ENCODE peak calls at places on chromosomes 6 and 20, in five cellular contexts. X is A549; J is uterus; O is HCT116; Q is naive thymus-derived CD4-positive, alpha-beta T cell. E is an unnamed sample.

GRCh38 chr20:36941403-36941835 is 10.1 kb downstream of the SAMHD1 start:
- DNase-seq in X (no peak), J (no peak), O (no peak), Q (no peak), E (no peak)

GRCh38 chr6:106534564-106534982 is 94.7 kb downstream of the RTN4IP1 start:
- DNase-seq in X (no peak), J (no peak), O (no peak), Q (no peak), E (no peak)

GRCh38 chr20:46984391-46984790 is 89.7 kb downstream of the EYA2 start:
- DNase-seq in X (no peak), J (no peak), O (no peak), Q (no peak), E (no peak)

GRCh38 chr6:55474386-55474785 is 104.6 kb downstream of the HMGCLL1 start:
- DNase-seq in X (no peak), J (no peak), O (no peak), Q (no peak), E (no peak)

GRCh38 chr20:53736122-53736756 is 142.6 kb upstream of the ZNF217 start:
- DNase-seq in X (no peak), J (no peak), O (no peak), Q (no peak), E (no peak)

GRCh38 chr6:10896691-10897090 is 9.8 kb downstream of the SYCP2L start:
- DNase-seq in X (no peak), J (no peak), O (no peak), Q (no peak), E (no peak)

GRCh38 chr6:24933868-24934401 is 1.8 kb downstream of the RIPOR2 start:
- DNase-seq in X (peak), J (no peak), O (peak), Q (peak), E (no peak)

GRCh38 chr20:17822039-17822438 is 122.3 kb downstream of the BANF2 start:
- DNase-seq in X (no peak), J (peak), O (no peak), Q (no peak), E (no peak)

GRCh38 chr6:121285041-121285440 is 49.2 kb downstream of the TBC1D32 start:
- DNase-seq in X (no peak), J (no peak), O (no peak), Q (no peak), E (no peak)

GRCh38 chr6:133609404-133610270 is 279.3 kb upstream of the TCF21 start:
- DNase-seq in X (peak), J (no peak), O (peak), Q (no peak), E (no peak)

GRCh38 chr6:12238191-12238590 is 52.0 kb upstream of the EDN1 start:
- DNase-seq in X (no peak), J (no peak), O (no peak), Q (no peak), E (no peak)

GRCh38 chr6:30396833-30397479 is 52.0 kb downstream of the RPP21 start:
- DNase-seq in X (peak), J (peak), O (peak), Q (peak), E (peak)

GRCh38 chr6:169783971-169784930 is 32.8 kb downstream of the ERMARD start:
- DNase-seq in X (no peak), J (no peak), O (no peak), Q (no peak), E (no peak)

GRCh38 chr6:20875369-20875963 is 341.2 kb downstream of the CDKAL1 start:
- DNase-seq in X (no peak), J (no peak), O (no peak), Q (no peak), E (no peak)

GRCh38 chr20:38790210-38791053 is 15.1 kb upstream of the PPP1R16B start:
- DNase-seq in X (peak), J (no peak), O (peak), Q (no peak), E (peak)

GRCh38 chr6:42572523-42572922 is 8.7 kb downstream of the UBR2 start:
- DNase-seq in X (no peak), J (no peak), O (no peak), Q (peak), E (peak)

GRCh38 chr6:34143884-34144580 is 1.9 kb downstream of the GRM4 start:
- DNase-seq in X (peak), J (peak), O (no peak), Q (peak), E (no peak)

GRCh38 chr6:98366406-98366805 is 468.0 kb upstream of the POU3F2 start:
- DNase-seq in X (no peak), J (no peak), O (no peak), Q (no peak), E (no peak)

GRCh38 chr6:87919416-87919815 is 128.2 kb upstream of the SPACA1 start:
- DNase-seq in X (no peak), J (no peak), O (no peak), Q (no peak), E (no peak)
- H3K27ac ChIP-seq in X (no peak), J (no peak), O (no peak), Q (no peak), E (no peak)

DNA sequence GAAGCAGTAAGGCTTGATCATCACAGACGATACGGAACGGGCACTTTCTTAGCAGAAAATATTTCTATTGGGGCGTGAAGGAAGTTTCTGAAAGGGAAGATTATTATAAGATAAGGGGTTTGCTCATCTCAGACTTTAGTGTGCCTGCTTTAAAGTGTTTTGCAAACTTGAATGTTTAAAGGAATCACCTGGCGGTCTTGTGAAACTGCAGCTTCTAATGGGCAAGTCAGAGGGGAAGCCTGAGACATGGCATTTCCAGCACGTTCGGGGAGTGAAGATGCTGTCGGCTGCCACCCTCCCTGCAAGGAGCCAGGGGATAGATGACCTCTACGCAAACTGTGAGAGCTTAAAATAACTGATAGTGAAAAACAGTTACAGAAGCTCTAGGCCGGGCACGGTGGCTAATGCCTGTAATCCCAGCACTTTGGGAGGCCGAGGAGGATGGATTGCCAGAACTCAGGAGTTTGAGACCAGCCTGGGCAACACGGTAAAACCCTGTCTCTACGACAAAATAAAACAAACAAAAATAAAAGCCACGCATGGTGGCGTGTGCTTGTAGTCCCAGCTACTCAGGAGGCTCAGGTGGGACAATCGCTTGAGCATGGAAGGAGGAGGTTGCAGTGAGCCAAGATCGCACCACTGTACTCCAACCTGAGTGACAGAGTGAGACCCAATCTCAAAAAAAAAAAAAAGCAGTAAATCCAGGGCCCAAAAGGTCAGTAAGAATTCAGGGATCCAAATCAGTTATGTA is 2.3 kb upstream of the KIF16B start:
- DNase-seq in X (peak), J (no peak), O (no peak), Q (no peak), E (no peak)
- H3K4me3 ChIP-seq in X (peak), J (peak), O (peak), Q (peak), E (no peak)

GRCh38 chr6:44676826-44677433 is 289.4 kb downstream of the CDC5L start:
- DNase-seq in X (no peak), J (no peak), O (no peak), Q (no peak), E (no peak)

GRCh38 chr6:44676246-44676790 is 288.8 kb downstream of the CDC5L start:
- DNase-seq in X (no peak), J (no peak), O (no peak), Q (no peak), E (no peak)

GRCh38 chr6:44675449-44675848 is 287.9 kb downstream of the CDC5L start:
- DNase-seq in X (no peak), J (no peak), O (no peak), Q (no peak), E (no peak)

GRCh38 chr6:44679906-44680698 is 292.6 kb downstream of the CDC5L start:
- DNase-seq in X (no peak), J (no peak), O (no peak), Q (no peak), E (no peak)

DNA sequence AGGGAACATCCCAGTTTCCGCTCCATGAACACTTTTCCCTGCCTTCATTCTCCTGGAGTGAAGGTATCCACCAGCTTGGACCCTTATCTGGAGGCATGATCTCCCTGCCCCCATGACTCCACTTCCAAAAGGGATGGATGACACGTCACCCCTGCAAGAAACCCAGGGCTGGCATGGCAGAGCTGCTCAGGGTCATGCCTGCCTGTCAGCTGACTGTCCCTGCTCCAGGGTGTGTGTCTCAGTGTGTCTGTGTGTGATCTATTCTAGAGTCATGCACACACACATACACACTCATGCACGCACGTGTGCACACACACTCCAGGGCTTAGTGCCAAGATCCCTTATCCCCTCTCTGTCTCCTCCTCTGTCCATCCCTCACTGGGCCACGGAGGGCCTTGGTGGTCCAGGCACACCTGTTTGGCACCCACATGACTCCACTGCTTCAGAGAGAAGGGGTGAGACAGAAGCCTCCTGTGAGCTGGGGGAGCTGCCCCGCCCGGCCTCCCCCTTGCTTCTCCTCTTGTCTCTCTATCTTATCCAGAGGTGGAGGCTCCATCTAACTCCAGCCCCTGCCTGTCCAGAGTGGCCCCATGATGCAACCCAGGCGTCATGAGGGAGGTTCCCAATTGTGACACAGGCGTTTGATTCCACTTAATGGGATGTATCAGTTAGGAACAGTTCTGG is 290.9 kb downstream of the CDC5L start:
- DNase-seq in X (no peak), J (no peak), O (no peak), Q (no peak), E (no peak)
- H3K27ac ChIP-seq in X (no peak), J (no peak), O (no peak), Q (no peak), E (no peak)

GRCh38 chr20:49765846-49766541 is 46.6 kb upstream of the SLC9A8 start:
- DNase-seq in X (no peak), J (no peak), O (no peak), Q (no peak), E (no peak)

GRCh38 chr20:49770634-49771033 is 42.0 kb upstream of the SLC9A8 start:
- DNase-seq in X (no peak), J (no peak), O (no peak), Q (no peak), E (no peak)

GRCh38 chr20:49769125-49769581 is 43.5 kb upstream of the SLC9A8 start:
- DNase-seq in X (no peak), J (no peak), O (no peak), Q (no peak), E (no peak)

GRCh38 chr20:49766979-49767419 is 45.6 kb upstream of the SLC9A8 start:
- DNase-seq in X (no peak), J (no peak), O (no peak), Q (no peak), E (peak)

DNA sequence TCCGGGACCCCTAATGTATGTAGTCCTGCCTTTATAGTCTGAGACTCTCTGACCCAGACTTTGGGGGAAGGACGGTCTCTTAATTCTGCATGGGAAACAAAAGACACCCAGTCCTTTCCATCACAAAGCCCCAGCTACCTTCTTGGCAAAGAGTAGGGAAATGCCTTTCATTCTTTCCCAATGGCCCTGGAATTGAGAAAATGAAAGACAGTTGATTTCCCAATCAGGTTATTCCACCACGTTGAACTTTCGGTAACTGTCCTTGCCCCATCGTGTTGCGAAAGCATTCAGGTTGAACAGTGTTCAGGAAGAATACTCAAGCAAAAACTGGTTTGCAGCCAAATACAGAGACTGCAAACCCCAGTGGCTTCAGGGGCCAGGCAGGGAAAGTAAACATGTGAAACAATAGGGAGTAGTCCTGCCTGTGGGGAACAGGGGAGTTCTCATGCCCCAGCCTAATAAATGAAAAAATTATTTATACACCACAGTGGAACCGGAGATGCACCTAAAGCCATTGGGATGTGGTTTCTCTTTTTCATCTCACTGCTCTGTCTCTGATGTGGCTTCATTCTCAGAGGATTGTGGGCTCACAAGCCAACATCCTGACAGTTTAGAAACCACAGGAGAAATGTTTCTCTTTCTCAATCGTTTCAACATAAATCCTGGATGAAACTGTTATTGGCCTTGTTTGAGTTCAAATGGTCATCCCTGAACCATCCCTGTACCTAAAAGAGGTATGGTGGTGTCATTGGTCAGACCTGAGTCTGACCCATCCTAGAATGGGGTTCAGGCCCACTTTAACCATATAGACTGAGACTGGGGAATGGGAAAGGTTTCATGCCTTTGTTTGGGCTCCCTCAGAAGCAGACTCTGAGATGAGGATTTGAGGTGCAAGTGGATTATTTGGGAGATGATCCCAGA is 44.2 kb upstream of the SLC9A8 start:
- DNase-seq in X (peak), J (peak), O (no peak), Q (peak), E (peak)
- H3K4me3 ChIP-seq in X (no peak), J (no peak), O (no peak), Q (peak), E (no peak)

GRCh38 chr20:64071341-64072332 is 7.7 kb downstream of the RGS19 start:
- DNase-seq in X (no peak), J (no peak), O (no peak), Q (no peak), E (no peak)
- H3K27ac ChIP-seq in X (no peak), J (no peak), O (no peak), Q (no peak), E (peak)

DNA sequence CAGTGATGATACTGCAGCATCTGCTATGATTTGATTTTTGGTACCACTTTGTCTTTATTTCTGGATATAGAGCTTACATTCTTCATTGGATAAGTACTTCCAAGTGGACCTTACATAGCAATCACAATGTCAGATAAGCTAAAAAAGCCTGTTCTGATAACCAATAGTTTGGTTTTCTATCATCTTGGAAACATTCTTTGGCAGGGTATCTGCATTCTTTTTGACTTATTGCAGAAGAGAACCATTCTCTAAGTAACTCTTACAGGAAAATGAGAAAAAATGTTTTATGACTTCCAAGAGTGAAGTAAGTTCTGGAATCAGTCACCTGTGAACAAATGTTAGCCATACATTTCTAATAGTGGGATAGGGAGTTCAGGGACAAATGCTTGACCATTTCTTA is 563.9 kb downstream of the CD109 start:
- DNase-seq in X (no peak), J (no peak), O (no peak), Q (no peak), E (no peak)
- H3K4me3 ChIP-seq in X (no peak), J (no peak), O (no peak), Q (no peak), E (no peak)

DNA sequence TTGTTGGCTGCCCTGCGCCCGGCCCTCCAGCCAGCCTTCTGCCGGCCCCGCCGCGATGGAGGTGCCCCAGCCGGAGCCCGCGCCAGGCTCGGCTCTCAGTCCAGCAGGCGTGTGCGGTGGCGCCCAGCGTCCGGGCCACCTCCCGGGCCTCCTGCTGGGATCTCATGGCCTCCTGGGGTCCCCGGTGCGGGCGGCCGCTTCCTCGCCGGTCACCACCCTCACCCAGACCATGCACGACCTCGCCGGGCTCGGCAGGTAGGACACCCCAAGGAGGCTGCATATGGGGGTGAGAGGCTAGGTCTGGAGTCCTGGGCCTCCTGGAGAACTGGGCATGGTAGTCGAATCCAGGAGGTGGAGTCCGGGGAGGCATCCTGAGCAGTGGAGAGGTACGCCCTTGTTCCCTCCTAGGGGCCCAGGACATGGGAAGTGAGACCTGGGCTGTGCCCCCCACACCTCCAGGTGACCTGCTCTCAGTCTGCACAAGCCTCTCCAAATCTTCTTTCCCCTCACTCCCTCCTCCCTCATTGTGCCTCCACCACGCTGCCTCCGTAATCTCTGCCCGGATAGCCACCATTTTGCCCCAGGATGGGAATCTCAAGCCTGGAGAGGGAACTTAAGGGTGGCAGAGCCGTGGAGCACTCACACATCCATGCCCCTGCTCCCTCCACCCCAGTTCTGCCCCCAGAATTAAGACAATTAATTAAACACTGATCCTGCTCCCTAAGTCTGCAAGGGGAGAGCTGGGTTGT is 541 bp downstream of the CDC25B start:
- DNase-seq in X (no peak), J (no peak), O (no peak), Q (no peak), E (no peak)
- H3K27ac ChIP-seq in X (peak), J (peak), O (peak), Q (peak), E (peak)

DNA sequence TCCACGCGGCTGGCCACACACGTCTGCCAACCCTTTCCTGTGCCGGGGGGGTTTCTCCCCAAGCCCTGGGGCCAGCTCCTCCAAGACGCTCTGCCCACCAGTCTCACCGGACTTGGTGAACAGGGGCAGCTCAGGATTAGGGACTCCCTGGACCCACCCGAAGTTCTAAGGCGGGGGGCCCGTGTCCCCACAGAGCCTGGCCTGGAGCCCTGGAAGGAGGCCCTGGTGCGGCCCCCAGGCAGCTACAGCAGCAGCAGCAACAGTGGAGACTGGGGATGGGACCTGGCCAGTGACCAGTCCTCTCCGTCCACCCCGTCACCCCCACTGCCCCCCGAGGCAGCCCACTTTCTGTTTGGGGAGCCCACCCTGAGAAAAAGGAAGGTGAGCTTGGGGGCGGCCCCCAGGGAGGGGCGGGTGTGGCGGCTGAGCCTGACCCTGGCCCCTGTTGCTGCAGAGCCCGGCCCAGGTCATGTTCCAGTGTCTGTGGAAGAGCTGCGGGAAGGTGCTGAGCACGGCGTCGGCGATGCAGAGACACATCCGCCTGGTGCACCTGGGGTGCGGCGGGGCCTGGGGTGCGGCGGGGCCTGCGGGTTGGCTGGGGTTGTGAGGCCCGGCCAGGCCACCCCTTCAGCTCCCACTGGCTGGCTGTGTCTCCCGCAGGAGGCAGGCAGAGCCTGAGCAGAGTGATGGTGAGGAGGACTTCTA is 2.3 kb downstream of the SLC2A4RG start:
- DNase-seq in X (no peak), J (peak), O (no peak), Q (no peak), E (no peak)
- H3K4me3 ChIP-seq in X (peak), J (no peak), O (peak), Q (no peak), E (peak)

E was measured in HL-60.